ENCODE peak calls at places on chromosomes 5 and 9, in four cellular contexts. C is anterior cingulate cortex; O is CD4-positive, alpha-beta T cell; K is left cardiac atrium. Q is an unnamed sample.

GRCh38 chr5:135141303-135142268 is 107.6 kb upstream of the PITX1 start:
- DNase-seq in C (no peak), K (no peak), O (no peak), Q (no peak)

GRCh38 chr5:140189977-140190867 is 15.2 kb downstream of the CYSTM1 start:
- DNase-seq in C (no peak), K (no peak), O (no peak), Q (no peak)

GRCh38 chr9:104286792-104287191 is 192.7 kb downstream of the SMC2 start:
- DNase-seq in O (no peak), C (no peak), K (no peak), Q (no peak)

GRCh38 chr5:1343931-1344901 is 683 bp downstream of the CLPTM1L start:
- DNase-seq in K (no peak), O (no peak), C (no peak), Q (no peak)

GRCh38 chr9:113548221-113549041 is 84.9 kb downstream of the RGS3 start:
- DNase-seq in K (peak), O (no peak), C (no peak), Q (no peak)

GRCh38 chr5:139764250-139764791 is 31.3 kb upstream of the PSD2 start:
- DNase-seq in K (no peak), O (no peak), C (peak), Q (peak)

GRCh38 chr5:144191998-144192397 is 21.3 kb downstream of the KCTD16 start:
- DNase-seq in C (no peak), O (no peak), K (no peak), Q (peak)

GRCh38 chr9:121075251-121076036 is 689 bp downstream of the CNTRL start:
- DNase-seq in K (no peak), C (no peak), O (peak), Q (peak)

GRCh38 chr9:124477211-124478013 is 27.2 kb downstream of the ADGRD2 start:
- DNase-seq in K (no peak), O (no peak), C (no peak), Q (no peak)

GRCh38 chr9:95044731-95045508 is 272.6 kb downstream of the FANCC start:
- DNase-seq in K (no peak), O (no peak), C (no peak), Q (no peak)

GRCh38 chr5:135030691-135031145 is 3.3 kb downstream of the PITX1 start:
- DNase-seq in C (no peak), K (no peak), O (no peak), Q (no peak)

GRCh38 chr9:129737479-129738269 is 15.2 kb downstream of the PTGES start:
- DNase-seq in C (peak), K (peak), O (peak), Q (peak)

GRCh38 chr5:148290271-148291195 is 21.7 kb upstream of the SPINK7 start:
- DNase-seq in K (no peak), C (no peak), O (no peak), Q (no peak)

GRCh38 chr9:92342825-92343488 is 17.2 kb downstream of the CENPP start:
- DNase-seq in K (no peak), C (no peak), O (no peak), Q (no peak)

GRCh38 chr9:121633144-121633714 is 18.2 kb upstream of the DAB2IP start:
- DNase-seq in O (no peak), K (no peak), C (no peak), Q (no peak)

GRCh38 chr5:1151316-1151715 is 39.5 kb upstream of the SLC12A7 start:
- DNase-seq in O (no peak), K (no peak), C (no peak), Q (no peak)

GRCh38 chr9:110601098-110601497 is 21.6 kb upstream of the SVEP1 start:
- DNase-seq in O (no peak), C (no peak), K (no peak), Q (no peak)

GRCh38 chr9:133591985-133592384 is 17.2 kb downstream of the FAM163B start:
- DNase-seq in C (no peak), O (no peak), K (no peak), Q (no peak)

GRCh38 chr5:134090482-134090881 is 24.0 kb upstream of the TCF7 start:
- DNase-seq in O (peak), K (no peak), C (no peak), Q (no peak)

GRCh38 chr9:38424918-38425317 is 664 bp upstream of the IGFBPL1 start:
- DNase-seq in O (no peak), K (no peak), C (no peak), Q (no peak)

GRCh38 chr5:143673676-143674468 is 138.1 kb upstream of the HMHB1 start:
- DNase-seq in O (no peak), K (no peak), C (no peak), Q (no peak)

GRCh38 chr5:132267166-132267739 is 9.8 kb downstream of the PDLIM4 start:
- DNase-seq in O (no peak), K (no peak), C (no peak), Q (no peak)